ENCODE peak calls at places on chromosome 15, in ten cellular contexts. One of them, this sample, is unnamed.

GRCh38 chr15:84847382-84847781 is 30.2 kb downstream of the ALPK3 start:
- DNase-seq in OCI-LY7: no peak
- DNase-seq in fibroblast of mammary gland: no peak
- DNase-seq in nephron progenitor cell: no peak
- DNase-seq in kidney epithelial cell: no peak
- DNase-seq in astrocyte of the spinal cord: no peak
- DNase-seq in neural crest cell: no peak
- DNase-seq in transverse colon: no peak
- DNase-seq in fibroblast of lung: no peak
- DNase-seq in spleen: no peak
- DNase-seq in this sample: no peak

GRCh38 chr15:48925714-48926223 is 38.0 kb downstream of the SHC4 start:
- DNase-seq in astrocyte of the spinal cord: peak
- DNase-seq in nephron progenitor cell: no peak
- DNase-seq in neural crest cell: no peak
- DNase-seq in spleen: no peak
- DNase-seq in OCI-LY7: no peak
- DNase-seq in fibroblast of lung: peak
- DNase-seq in kidney epithelial cell: peak
- DNase-seq in transverse colon: no peak
- DNase-seq in fibroblast of mammary gland: peak
- DNase-seq in this sample: peak

GRCh38 chr15:50676799-50677483 is 9.7 kb downstream of the TRPM7 start:
- DNase-seq in kidney epithelial cell: peak
- DNase-seq in fibroblast of lung: peak
- DNase-seq in neural crest cell: no peak
- DNase-seq in spleen: no peak
- DNase-seq in fibroblast of mammary gland: peak
- DNase-seq in OCI-LY7: no peak
- DNase-seq in nephron progenitor cell: no peak
- DNase-seq in astrocyte of the spinal cord: peak
- DNase-seq in transverse colon: no peak
- DNase-seq in this sample: peak

GRCh38 chr15:80404719-80405553 is 754 bp downstream of the ARNT2 start:
- DNase-seq in transverse colon: no peak
- DNase-seq in nephron progenitor cell: peak
- DNase-seq in astrocyte of the spinal cord: peak
- DNase-seq in fibroblast of lung: no peak
- DNase-seq in neural crest cell: peak
- DNase-seq in kidney epithelial cell: no peak
- DNase-seq in fibroblast of mammary gland: peak
- DNase-seq in spleen: no peak
- DNase-seq in OCI-LY7: no peak
- DNase-seq in this sample: no peak

GRCh38 chr15:40871749-40872617 is 2.1 kb downstream of the RHOV start:
- DNase-seq in transverse colon: peak
- DNase-seq in OCI-LY7: no peak
- DNase-seq in kidney epithelial cell: no peak
- DNase-seq in astrocyte of the spinal cord: no peak
- DNase-seq in nephron progenitor cell: no peak
- DNase-seq in spleen: no peak
- DNase-seq in fibroblast of lung: no peak
- DNase-seq in fibroblast of mammary gland: no peak
- DNase-seq in neural crest cell: no peak
- DNase-seq in this sample: no peak

GRCh38 chr15:34365836-34366235 is 1.2 kb downstream of the LPCAT4 start:
- DNase-seq in kidney epithelial cell: no peak
- DNase-seq in neural crest cell: no peak
- DNase-seq in nephron progenitor cell: no peak
- DNase-seq in OCI-LY7: peak
- DNase-seq in spleen: no peak
- DNase-seq in fibroblast of lung: no peak
- DNase-seq in fibroblast of mammary gland: no peak
- DNase-seq in transverse colon: no peak
- DNase-seq in astrocyte of the spinal cord: no peak
- DNase-seq in this sample: no peak

GRCh38 chr15:29939404-29939803 is 117.1 kb upstream of the TJP1 start:
- DNase-seq in astrocyte of the spinal cord: no peak
- DNase-seq in kidney epithelial cell: no peak
- DNase-seq in nephron progenitor cell: no peak
- DNase-seq in transverse colon: no peak
- DNase-seq in spleen: no peak
- DNase-seq in neural crest cell: no peak
- DNase-seq in OCI-LY7: no peak
- DNase-seq in fibroblast of lung: no peak
- DNase-seq in fibroblast of mammary gland: peak
- DNase-seq in this sample: peak

GRCh38 chr15:85407421-85408269 is 27.2 kb downstream of the AKAP13 start:
- DNase-seq in kidney epithelial cell: peak
- DNase-seq in neural crest cell: no peak
- DNase-seq in astrocyte of the spinal cord: peak
- DNase-seq in fibroblast of mammary gland: peak
- DNase-seq in fibroblast of lung: peak
- DNase-seq in spleen: no peak
- DNase-seq in OCI-LY7: no peak
- DNase-seq in nephron progenitor cell: no peak
- DNase-seq in transverse colon: no peak
- DNase-seq in this sample: peak

GRCh38 chr15:69034352-69034751 is 19.9 kb downstream of the NOX5 start:
- DNase-seq in nephron progenitor cell: no peak
- DNase-seq in neural crest cell: no peak
- DNase-seq in astrocyte of the spinal cord: peak
- DNase-seq in OCI-LY7: no peak
- DNase-seq in fibroblast of lung: peak
- DNase-seq in spleen: no peak
- DNase-seq in kidney epithelial cell: peak
- DNase-seq in transverse colon: no peak
- DNase-seq in fibroblast of mammary gland: peak
- DNase-seq in this sample: peak

GRCh38 chr15:58147151-58147550 is 9.0 kb downstream of the AQP9 start:
- DNase-seq in OCI-LY7: no peak
- DNase-seq in neural crest cell: no peak
- DNase-seq in fibroblast of lung: peak
- DNase-seq in spleen: no peak
- DNase-seq in fibroblast of mammary gland: peak
- DNase-seq in nephron progenitor cell: peak
- DNase-seq in astrocyte of the spinal cord: peak
- DNase-seq in kidney epithelial cell: peak
- DNase-seq in transverse colon: no peak
- DNase-seq in this sample: no peak

GRCh38 chr15:26115229-26115943 is 252.3 kb upstream of the ATP10A start:
- DNase-seq in spleen: no peak
- DNase-seq in nephron progenitor cell: peak
- DNase-seq in astrocyte of the spinal cord: no peak
- DNase-seq in fibroblast of mammary gland: no peak
- DNase-seq in transverse colon: no peak
- DNase-seq in OCI-LY7: no peak
- DNase-seq in fibroblast of lung: no peak
- DNase-seq in kidney epithelial cell: no peak
- DNase-seq in neural crest cell: peak
- DNase-seq in this sample: no peak

GRCh38 chr15:45702041-45702440 is 67.2 kb downstream of the SQOR start:
- DNase-seq in fibroblast of lung: no peak
- DNase-seq in neural crest cell: no peak
- DNase-seq in nephron progenitor cell: no peak
- DNase-seq in spleen: no peak
- DNase-seq in astrocyte of the spinal cord: no peak
- DNase-seq in fibroblast of mammary gland: no peak
- DNase-seq in OCI-LY7: no peak
- DNase-seq in transverse colon: no peak
- DNase-seq in kidney epithelial cell: no peak
- DNase-seq in this sample: no peak

DNA sequence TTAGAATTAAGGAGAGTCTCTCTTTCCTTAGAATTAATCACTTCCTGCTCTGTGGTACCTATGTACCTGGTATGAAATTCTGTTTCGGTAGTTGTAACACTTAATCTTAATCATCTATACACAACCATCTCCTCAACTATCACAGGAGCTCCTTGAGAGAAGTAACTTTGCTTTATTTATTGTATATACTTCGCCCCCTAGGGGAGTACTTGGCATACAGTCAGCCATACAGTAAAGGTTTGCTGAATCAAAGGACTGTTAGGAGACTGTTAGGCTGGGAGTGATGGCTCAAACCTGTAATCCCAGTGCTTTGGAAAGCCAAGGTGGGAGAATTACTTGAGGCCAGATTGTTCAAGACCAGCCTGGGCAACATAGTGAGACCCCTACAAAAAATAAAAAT is 44.7 kb downstream of the RORA start:
- DNase-seq in spleen: no peak
- DNase-seq in transverse colon: no peak
- DNase-seq in astrocyte of the spinal cord: no peak
- DNase-seq in fibroblast of lung: no peak
- DNase-seq in fibroblast of mammary gland: no peak
- DNase-seq in nephron progenitor cell: no peak
- DNase-seq in neural crest cell: no peak
- DNase-seq in OCI-LY7: peak
- DNase-seq in kidney epithelial cell: no peak
- DNase-seq in this sample: no peak
- TF ChIP-seq CTCF in spleen: no peak
- TF ChIP-seq CTCF in transverse colon: no peak
- TF ChIP-seq CTCF in astrocyte of the spinal cord: no peak
- TF ChIP-seq CTCF in fibroblast of lung: no peak
- TF ChIP-seq CTCF in fibroblast of mammary gland: no peak
- TF ChIP-seq CTCF in nephron progenitor cell: no peak
- TF ChIP-seq CTCF in neural crest cell: peak
- TF ChIP-seq CTCF in OCI-LY7: peak
- TF ChIP-seq CTCF in kidney epithelial cell: no peak
- TF ChIP-seq CTCF in this sample: peak

GRCh38 chr15:90638963-90639362 is 78.2 kb upstream of the BLM start:
- DNase-seq in neural crest cell: no peak
- DNase-seq in kidney epithelial cell: no peak
- DNase-seq in transverse colon: no peak
- DNase-seq in spleen: no peak
- DNase-seq in fibroblast of mammary gland: no peak
- DNase-seq in nephron progenitor cell: no peak
- DNase-seq in fibroblast of lung: no peak
- DNase-seq in OCI-LY7: no peak
- DNase-seq in astrocyte of the spinal cord: no peak
- DNase-seq in this sample: no peak
- TF ChIP-seq CTCF in neural crest cell: no peak
- TF ChIP-seq CTCF in kidney epithelial cell: no peak
- TF ChIP-seq CTCF in transverse colon: no peak
- TF ChIP-seq CTCF in spleen: no peak
- TF ChIP-seq CTCF in fibroblast of mammary gland: no peak
- TF ChIP-seq CTCF in nephron progenitor cell: no peak
- TF ChIP-seq CTCF in fibroblast of lung: no peak
- TF ChIP-seq CTCF in OCI-LY7: peak
- TF ChIP-seq CTCF in astrocyte of the spinal cord: no peak
- TF ChIP-seq CTCF in this sample: no peak

GRCh38 chr15:72117698-72118399 is at the start of gene MYO9A:
- DNase-seq in spleen: peak
- DNase-seq in kidney epithelial cell: peak
- DNase-seq in fibroblast of mammary gland: peak
- DNase-seq in nephron progenitor cell: peak
- DNase-seq in neural crest cell: peak
- DNase-seq in astrocyte of the spinal cord: peak
- DNase-seq in transverse colon: peak
- DNase-seq in fibroblast of lung: peak
- DNase-seq in OCI-LY7: peak
- DNase-seq in this sample: peak
- TF ChIP-seq CTCF in spleen: peak
- TF ChIP-seq CTCF in kidney epithelial cell: no peak
- TF ChIP-seq CTCF in fibroblast of mammary gland: no peak
- TF ChIP-seq CTCF in nephron progenitor cell: no peak
- TF ChIP-seq CTCF in neural crest cell: no peak
- TF ChIP-seq CTCF in astrocyte of the spinal cord: no peak
- TF ChIP-seq CTCF in transverse colon: no peak
- TF ChIP-seq CTCF in fibroblast of lung: no peak
- TF ChIP-seq CTCF in OCI-LY7: peak
- TF ChIP-seq CTCF in this sample: no peak

GRCh38 chr15:43376017-43376705 is 5.3 kb downstream of the TUBGCP4 start:
- DNase-seq in fibroblast of lung: peak
- DNase-seq in fibroblast of mammary gland: peak
- DNase-seq in kidney epithelial cell: no peak
- DNase-seq in transverse colon: peak
- DNase-seq in OCI-LY7: peak
- DNase-seq in nephron progenitor cell: peak
- DNase-seq in astrocyte of the spinal cord: peak
- DNase-seq in spleen: no peak
- DNase-seq in neural crest cell: peak
- DNase-seq in this sample: peak
- TF ChIP-seq CTCF in fibroblast of lung: peak
- TF ChIP-seq CTCF in fibroblast of mammary gland: peak
- TF ChIP-seq CTCF in kidney epithelial cell: peak
- TF ChIP-seq CTCF in transverse colon: peak
- TF ChIP-seq CTCF in OCI-LY7: peak
- TF ChIP-seq CTCF in nephron progenitor cell: peak
- TF ChIP-seq CTCF in astrocyte of the spinal cord: peak
- TF ChIP-seq CTCF in spleen: peak
- TF ChIP-seq CTCF in neural crest cell: peak
- TF ChIP-seq CTCF in this sample: peak